ENCODE peak calls at places on chromosomes 12 and 14, in five cellular contexts. S is effector memory CD4-positive, alpha-beta T cell; Z is lung; H is neural progenitor cell; K is uterus. N is an unnamed sample. For H3K36me3, the result is how much of the 10 kb centered on the place peaks cover.

GRCh38 chr14:34593740-34594375 is 36.1 kb downstream of the SNX6 start:
- DNase-seq in K (no peak), S (no peak), H (no peak), Z (no peak), N (no peak)

GRCh38 chr12:14514946-14515345 is 52.7 kb downstream of the PLBD1 start:
- DNase-seq in H (no peak), K (no peak), Z (no peak), S (no peak), N (no peak)

GRCh38 chr12:32482226-32482625 is 82.9 kb downstream of the FGD4 start:
- DNase-seq in H (no peak), K (no peak), S (no peak), Z (no peak), N (no peak)

GRCh38 chr14:95545769-95546168 is 10.9 kb downstream of the GLRX5 start:
- DNase-seq in H (no peak), K (no peak), Z (no peak), S (no peak), N (no peak)

GRCh38 chr14:61385002-61385685 is 63.8 kb downstream of the PRKCH start:
- DNase-seq in S (peak), Z (no peak), H (no peak), K (no peak), N (no peak)

GRCh38 chr14:32382704-32383103 is 53.6 kb downstream of the AKAP6 start:
- DNase-seq in S (no peak), Z (no peak), K (no peak), H (peak), N (no peak)

GRCh38 chr14:20905661-20906060 is 14.5 kb downstream of the RNASE3 start:
- DNase-seq in S (no peak), Z (no peak), H (no peak), K (no peak), N (no peak)

GRCh38 chr12:12017798-12018197 is 52.9 kb upstream of the BCL2L14 start:
- DNase-seq in H (peak), S (no peak), K (no peak), Z (no peak), N (no peak)

GRCh38 chr12:15179672-15180071 is 41.5 kb downstream of the RERG start:
- DNase-seq in H (no peak), Z (no peak), S (no peak), K (peak), N (no peak)

GRCh38 chr14:36056846-36057245 is 119.7 kb downstream of the PTCSC3 start:
- DNase-seq in S (no peak), Z (no peak), K (no peak), H (no peak), N (no peak)

GRCh38 chr12:122523280-122523679 is 3.5 kb downstream of the RSRC2 start:
- DNase-seq in S (no peak), H (no peak), Z (peak), K (no peak), N (no peak)

GRCh38 chr12:19707948-19708409 is 268.7 kb downstream of the AEBP2 start:
- DNase-seq in Z (no peak), K (no peak), S (no peak), H (no peak), N (no peak)

DNA sequence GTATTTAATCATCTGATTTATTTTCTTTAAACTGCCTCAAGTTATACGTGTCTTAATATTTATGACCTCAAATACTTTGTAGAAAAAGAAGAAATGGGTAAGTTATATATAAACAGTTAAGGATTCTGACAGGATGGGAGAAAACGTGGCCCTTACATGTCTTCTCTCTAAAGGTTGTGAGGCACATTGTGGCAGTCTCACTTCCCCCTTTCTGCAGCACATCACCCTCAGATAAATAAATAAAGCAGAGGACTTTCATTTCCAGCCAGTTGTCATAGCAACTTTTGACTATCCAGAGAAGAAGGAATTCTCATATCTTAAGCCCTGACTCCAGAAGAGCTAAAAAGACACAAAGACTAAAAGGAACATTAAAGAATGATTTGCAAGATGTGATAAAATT is 28.8 kb upstream of the CEP83 start:
- DNase-seq in H (no peak), K (no peak), Z (no peak), S (no peak), N (no peak)
- H3K36me3 ChIP-seq in H (under half), K (under half), Z (under half), S (under half), N (under half)

GRCh38 chr14:64849940-64850339 is 29.8 kb downstream of the SPTB start:
- DNase-seq in K (no peak), H (no peak), S (no peak), Z (no peak), N (no peak)
- H3K36me3 ChIP-seq in K (under half), H (under half), S (under half), Z (under half), N (under half)

DNA sequence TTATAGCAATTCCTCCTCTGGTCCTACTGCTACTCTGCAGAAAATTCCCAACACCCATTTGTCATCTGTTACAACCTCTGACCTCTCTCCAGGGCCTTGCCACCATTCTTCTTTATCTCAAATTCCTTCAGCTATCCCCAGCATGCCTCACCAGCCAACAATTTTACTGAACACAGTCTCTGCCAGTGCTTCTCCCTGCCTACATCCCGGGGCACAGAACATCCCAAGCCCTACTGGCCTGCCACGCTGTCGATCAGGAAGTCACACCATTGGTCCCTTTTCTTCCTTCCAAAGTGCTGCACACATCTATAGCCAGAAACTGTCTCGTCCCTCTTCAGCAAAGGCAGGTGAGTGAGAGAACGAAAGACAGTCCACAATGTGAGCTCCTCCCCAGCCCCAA is 122.1 kb downstream of the TTLL5 start:
- DNase-seq in K (no peak), Z (no peak), H (no peak), S (no peak), N (no peak)
- H3K36me3 ChIP-seq in K (under half), Z (under half), H (under half), S (under half), N (under half)

GRCh38 chr14:105051182-105052109 is 13.8 kb downstream of the GPR132 start:
- DNase-seq in K (no peak), S (no peak), Z (no peak), H (no peak), N (no peak)
- H3K36me3 ChIP-seq in K (under half), S (half or more), Z (under half), H (under half), N (under half)

GRCh38 chr12:45831590-45831989 is 102.1 kb downstream of the ARID2 start:
- DNase-seq in H (no peak), S (no peak), K (no peak), Z (no peak), N (no peak)

GRCh38 chr12:45833401-45833800 is 103.9 kb downstream of the ARID2 start:
- DNase-seq in Z (no peak), S (no peak), H (no peak), K (no peak), N (no peak)

GRCh38 chr12:45839917-45840316 is 110.4 kb downstream of the ARID2 start:
- DNase-seq in H (no peak), Z (no peak), S (no peak), K (no peak), N (no peak)

GRCh38 chr12:45834809-45835208 is 105.3 kb downstream of the ARID2 start:
- DNase-seq in Z (no peak), H (no peak), S (no peak), K (no peak), N (no peak)
- H3K36me3 ChIP-seq in Z (under half), H (under half), S (under half), K (under half), N (under half)

GRCh38 chr14:104718871-104719270 is 5.2 kb upstream of the ADSS1 start:
- DNase-seq in S (no peak), Z (no peak), H (no peak), K (no peak), N (no peak)

GRCh38 chr14:104719343-104719742 is 4.7 kb upstream of the ADSS1 start:
- DNase-seq in S (no peak), H (no peak), Z (no peak), K (no peak), N (no peak)

GRCh38 chr14:104717646-104718045 is 6.4 kb upstream of the ADSS1 start:
- DNase-seq in K (no peak), H (no peak), Z (no peak), S (no peak), N (no peak)

GRCh38 chr14:104717137-104717536 is 6.9 kb upstream of the ADSS1 start:
- DNase-seq in K (no peak), Z (no peak), S (no peak), H (no peak), N (no peak)

DNA sequence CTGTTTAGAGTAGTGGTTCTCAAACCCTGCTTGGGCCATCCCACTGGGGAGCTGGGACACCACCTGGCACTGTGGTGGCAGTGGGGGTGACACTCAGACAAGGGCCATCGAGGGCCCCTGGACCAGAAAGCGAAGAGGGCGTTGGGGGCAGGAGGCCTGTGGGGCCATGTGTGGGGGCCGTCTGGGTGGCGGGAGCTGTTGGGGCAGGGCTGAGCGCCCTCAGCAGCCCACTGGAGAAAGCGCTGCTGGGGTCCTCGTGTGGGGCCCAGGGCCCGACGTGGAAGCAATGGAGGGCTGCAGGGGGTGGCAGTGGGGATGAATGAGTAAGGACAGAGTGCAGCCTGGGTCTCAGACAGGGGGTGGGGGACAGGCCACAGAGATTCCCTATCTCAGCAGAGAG is 5.9 kb upstream of the ADSS1 start:
- DNase-seq in H (no peak), Z (no peak), S (no peak), K (no peak), N (no peak)
- H3K36me3 ChIP-seq in H (under half), Z (half or more), S (under half), K (under half), N (under half)

DNA sequence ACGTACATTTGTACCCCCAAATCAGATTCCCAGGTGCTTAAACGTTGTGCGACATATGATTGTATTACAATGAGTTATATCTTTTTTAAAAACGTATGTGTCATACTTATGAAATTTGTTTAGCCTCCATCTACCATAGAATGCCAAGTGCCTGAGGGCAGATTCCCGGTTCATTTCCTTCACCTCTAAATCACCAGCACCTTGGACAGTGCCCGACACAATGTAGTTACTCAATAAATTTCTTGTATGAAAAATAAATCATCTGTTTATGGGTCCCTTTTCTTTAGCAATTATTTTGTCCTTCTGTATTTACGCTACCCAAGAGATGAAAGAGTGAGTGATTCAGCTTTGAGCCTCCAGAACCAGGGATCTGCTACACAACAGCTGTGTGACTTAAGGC is 157.4 kb downstream of the TBX5 start:
- DNase-seq in H (no peak), K (no peak), S (no peak), Z (no peak), N (no peak)
- H3K36me3 ChIP-seq in H (under half), K (under half), S (under half), Z (under half), N (under half)

DNA sequence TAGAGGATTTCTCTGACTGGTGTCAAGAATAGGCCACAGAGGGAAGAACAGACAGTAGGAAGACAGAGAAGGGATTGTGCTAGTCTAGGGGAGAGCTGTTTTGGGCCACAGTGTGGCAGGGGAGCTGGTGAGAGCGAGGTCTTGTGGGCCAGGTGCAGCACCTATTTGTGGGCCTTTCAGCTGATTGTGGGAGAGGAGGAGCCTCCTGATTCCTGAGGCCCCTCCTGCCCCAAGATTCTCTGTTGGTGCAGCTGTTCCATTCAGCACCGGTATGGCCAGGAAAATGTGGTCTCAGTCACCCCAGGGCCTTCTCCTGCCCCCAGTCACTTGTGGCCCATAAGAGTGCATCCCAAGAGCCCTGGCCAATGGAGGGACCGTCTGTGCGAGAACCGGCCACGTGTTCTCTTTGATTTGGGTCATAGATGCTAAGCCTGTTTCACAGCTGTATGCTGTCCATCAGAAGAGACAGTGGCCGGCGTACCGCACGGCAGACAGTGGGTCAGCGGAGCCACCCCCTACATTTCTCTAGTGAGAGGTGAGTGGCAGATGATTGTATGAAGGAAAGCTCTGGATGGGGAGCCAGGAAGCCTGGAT is 27.7 kb downstream of the TPCN1 start:
- DNase-seq in K (no peak), Z (no peak), S (no peak), H (no peak), N (no peak)
- H3K36me3 ChIP-seq in K (under half), Z (under half), S (under half), H (under half), N (under half)

DNA sequence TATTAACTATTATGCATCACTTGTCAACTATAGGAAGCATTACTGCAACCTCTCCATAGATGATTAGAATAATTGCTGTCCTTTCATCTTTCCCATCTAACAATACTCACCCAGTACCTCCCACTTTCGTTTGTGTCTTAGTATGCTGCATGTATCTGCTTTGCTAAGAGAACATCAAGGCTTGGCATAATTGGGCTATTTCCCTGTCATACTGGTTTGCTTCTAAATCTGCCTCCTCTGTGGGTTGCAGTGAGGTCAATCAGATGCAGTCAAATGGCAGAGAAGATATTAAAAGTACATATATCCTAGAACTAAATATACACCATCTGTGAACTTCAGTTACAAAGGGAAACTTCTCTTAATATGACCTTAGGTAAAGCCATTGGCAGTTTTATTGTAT is 710.8 kb downstream of the DIO2 start:
- DNase-seq in Z (no peak), K (no peak), S (no peak), H (no peak), N (no peak)
- H3K36me3 ChIP-seq in Z (under half), K (under half), S (under half), H (under half), N (under half)

N was measured in prostate gland.